ENCODE peak calls at places on chromosomes 11 and 22, in eight cellular contexts. One of them, this sample, is unnamed.

GRCh38 chr11:131385763-131386394 is 15.5 kb downstream of the NTM start:
- DNase-seq in left cardiac atrium: no peak
- DNase-seq in activated effector memory CD4-positive, alpha-beta T cell treated with Interleukin-2 at 50 U/mL for 16 hours: no peak
- DNase-seq in lung microvascular endothelial cell: no peak
- DNase-seq in fibroblast of villous mesenchyme: no peak
- DNase-seq in NCI-H2171 treated with DMSO at 0.1 percent for 48 hours: no peak
- DNase-seq in memory B cell: no peak
- DNase-seq in CD8-positive, alpha-beta memory T cell: no peak
- DNase-seq in this sample: no peak

GRCh38 chr11:72970557-72971118 is 156.4 kb downstream of the ATG16L2 start:
- DNase-seq in left cardiac atrium: no peak
- DNase-seq in activated effector memory CD4-positive, alpha-beta T cell treated with Interleukin-2 at 50 U/mL for 16 hours: no peak
- DNase-seq in lung microvascular endothelial cell: no peak
- DNase-seq in fibroblast of villous mesenchyme: peak; percentile 57
- DNase-seq in NCI-H2171 treated with DMSO at 0.1 percent for 48 hours: no peak
- DNase-seq in memory B cell: no peak
- DNase-seq in CD8-positive, alpha-beta memory T cell: no peak
- DNase-seq in this sample: no peak

GRCh38 chr11:128711136-128711535 is 17.3 kb downstream of the FLI1 start:
- DNase-seq in left cardiac atrium: no peak
- DNase-seq in activated effector memory CD4-positive, alpha-beta T cell treated with Interleukin-2 at 50 U/mL for 16 hours: no peak
- DNase-seq in lung microvascular endothelial cell: peak; percentile 71
- DNase-seq in fibroblast of villous mesenchyme: peak; percentile 46
- DNase-seq in NCI-H2171 treated with DMSO at 0.1 percent for 48 hours: no peak
- DNase-seq in memory B cell: no peak
- DNase-seq in CD8-positive, alpha-beta memory T cell: no peak
- DNase-seq in this sample: no peak

GRCh38 chr11:69472766-69473519 is 8.5 kb upstream of the LINC01488 start:
- DNase-seq in left cardiac atrium: peak; percentile 8
- DNase-seq in activated effector memory CD4-positive, alpha-beta T cell treated with Interleukin-2 at 50 U/mL for 16 hours: no peak
- DNase-seq in lung microvascular endothelial cell: no peak
- DNase-seq in fibroblast of villous mesenchyme: no peak
- DNase-seq in NCI-H2171 treated with DMSO at 0.1 percent for 48 hours: no peak
- DNase-seq in memory B cell: no peak
- DNase-seq in CD8-positive, alpha-beta memory T cell: no peak
- DNase-seq in this sample: no peak

GRCh38 chr22:46122511-46122971 is 27.8 kb upstream of the PPARA start:
- DNase-seq in left cardiac atrium: peak; percentile 84
- DNase-seq in activated effector memory CD4-positive, alpha-beta T cell treated with Interleukin-2 at 50 U/mL for 16 hours: peak; percentile 47
- DNase-seq in lung microvascular endothelial cell: peak; percentile 59
- DNase-seq in fibroblast of villous mesenchyme: peak; percentile 66
- DNase-seq in NCI-H2171 treated with DMSO at 0.1 percent for 48 hours: peak; percentile 39
- DNase-seq in memory B cell: peak; percentile 59
- DNase-seq in CD8-positive, alpha-beta memory T cell: peak; percentile 66
- DNase-seq in this sample: no peak

GRCh38 chr11:117876341-117877119 is at the start of gene FXYD6:
- DNase-seq in left cardiac atrium: peak; percentile 61
- DNase-seq in activated effector memory CD4-positive, alpha-beta T cell treated with Interleukin-2 at 50 U/mL for 16 hours: no peak
- DNase-seq in lung microvascular endothelial cell: no peak
- DNase-seq in fibroblast of villous mesenchyme: no peak
- DNase-seq in NCI-H2171 treated with DMSO at 0.1 percent for 48 hours: peak; percentile 66
- DNase-seq in memory B cell: no peak
- DNase-seq in CD8-positive, alpha-beta memory T cell: no peak
- DNase-seq in this sample: no peak

GRCh38 chr11:33564856-33565453 is 135.7 kb downstream of the C11orf91 start:
- DNase-seq in left cardiac atrium: no peak
- DNase-seq in activated effector memory CD4-positive, alpha-beta T cell treated with Interleukin-2 at 50 U/mL for 16 hours: no peak
- DNase-seq in lung microvascular endothelial cell: no peak
- DNase-seq in fibroblast of villous mesenchyme: no peak
- DNase-seq in NCI-H2171 treated with DMSO at 0.1 percent for 48 hours: no peak
- DNase-seq in memory B cell: no peak
- DNase-seq in CD8-positive, alpha-beta memory T cell: no peak
- DNase-seq in this sample: no peak

GRCh38 chr11:17588721-17589120 is 41.7 kb downstream of the OTOG start:
- DNase-seq in left cardiac atrium: no peak
- DNase-seq in activated effector memory CD4-positive, alpha-beta T cell treated with Interleukin-2 at 50 U/mL for 16 hours: no peak
- DNase-seq in lung microvascular endothelial cell: no peak
- DNase-seq in fibroblast of villous mesenchyme: no peak
- DNase-seq in NCI-H2171 treated with DMSO at 0.1 percent for 48 hours: no peak
- DNase-seq in memory B cell: no peak
- DNase-seq in CD8-positive, alpha-beta memory T cell: no peak
- DNase-seq in this sample: no peak

GRCh38 chr22:50720861-50721844 is 16.9 kb upstream of the ACR start:
- DNase-seq in left cardiac atrium: no peak
- DNase-seq in activated effector memory CD4-positive, alpha-beta T cell treated with Interleukin-2 at 50 U/mL for 16 hours: no peak
- DNase-seq in lung microvascular endothelial cell: no peak
- DNase-seq in fibroblast of villous mesenchyme: no peak
- DNase-seq in NCI-H2171 treated with DMSO at 0.1 percent for 48 hours: no peak
- DNase-seq in memory B cell: no peak
- DNase-seq in CD8-positive, alpha-beta memory T cell: no peak
- DNase-seq in this sample: no peak

GRCh38 chr11:92946707-92947106 is 22.7 kb upstream of the MTNR1B start:
- DNase-seq in left cardiac atrium: no peak
- DNase-seq in activated effector memory CD4-positive, alpha-beta T cell treated with Interleukin-2 at 50 U/mL for 16 hours: no peak
- DNase-seq in lung microvascular endothelial cell: no peak
- DNase-seq in fibroblast of villous mesenchyme: no peak
- DNase-seq in NCI-H2171 treated with DMSO at 0.1 percent for 48 hours: no peak
- DNase-seq in memory B cell: no peak
- DNase-seq in CD8-positive, alpha-beta memory T cell: no peak
- DNase-seq in this sample: no peak

GRCh38 chr11:47797633-47798032 is 30.5 kb upstream of the FNBP4 start:
- DNase-seq in left cardiac atrium: no peak
- DNase-seq in activated effector memory CD4-positive, alpha-beta T cell treated with Interleukin-2 at 50 U/mL for 16 hours: no peak
- DNase-seq in lung microvascular endothelial cell: peak; percentile 56
- DNase-seq in fibroblast of villous mesenchyme: peak; percentile 38
- DNase-seq in NCI-H2171 treated with DMSO at 0.1 percent for 48 hours: no peak
- DNase-seq in memory B cell: no peak
- DNase-seq in CD8-positive, alpha-beta memory T cell: no peak
- DNase-seq in this sample: peak; percentile 24

GRCh38 chr11:46681814-46682213 is 18.6 kb downstream of the ARHGAP1 start:
- DNase-seq in left cardiac atrium: no peak
- DNase-seq in activated effector memory CD4-positive, alpha-beta T cell treated with Interleukin-2 at 50 U/mL for 16 hours: no peak
- DNase-seq in lung microvascular endothelial cell: no peak
- DNase-seq in fibroblast of villous mesenchyme: no peak
- DNase-seq in NCI-H2171 treated with DMSO at 0.1 percent for 48 hours: no peak
- DNase-seq in memory B cell: no peak
- DNase-seq in CD8-positive, alpha-beta memory T cell: no peak
- DNase-seq in this sample: no peak